ENCODE peak calls at places on chromosomes 7 and 10, in five cellular contexts. Q is stimulated activated CD4-positive, alpha-beta T cell treated with anti-CD3 and anti-CD28 coated beads, Interleukin-12 subunit alpha, Interleukin-12 subunit beta, amount 100 ng/mL, for 24 hours; H is activated CD8-positive, alpha-beta memory T cell treated with anti-CD3 and anti-CD28 coated beads for 1 hour; O is upper lobe of left lung; D is iris pigment epithelial cell. G is an unnamed sample.

GRCh38 chr10:27601937-27602538 is 97.9 kb downstream of the RAB18 start:
- DNase-seq in Q (no peak), H (no peak), O (no peak), D (no peak), G (no peak)

GRCh38 chr10:1074748-1075358 is 18.7 kb downstream of the WDR37 start:
- DNase-seq in Q (no peak), H (no peak), O (peak; percentile 86), D (no peak), G (no peak)

GRCh38 chr7:129169171-129169643 is 19.2 kb upstream of the SMO start:
- DNase-seq in Q (no peak), H (no peak), O (peak; percentile 90), D (peak; percentile 22), G (no peak)

GRCh38 chr7:56291-56913 is 136.0 kb upstream of the FAM20C start:
- DNase-seq in Q (no peak), H (no peak), O (no peak), D (no peak), G (no peak)

GRCh38 chr7:50470250-50471163 is 20.4 kb upstream of the FIGNL1 start:
- DNase-seq in Q (no peak), H (no peak), O (peak; percentile 46), D (no peak), G (no peak)

GRCh38 chr10:43040482-43041256 is 36.2 kb upstream of the RET start:
- DNase-seq in Q (no peak), H (no peak), O (no peak), D (no peak), G (no peak)

GRCh38 chr7:47572939-47573757 is 8.8 kb downstream of the TNS3 start:
- DNase-seq in Q (no peak), H (no peak), O (peak; percentile 60), D (no peak), G (no peak)

GRCh38 chr10:80661526-80661925 is 123.8 kb downstream of the SH2D4B start:
- DNase-seq in Q (no peak), H (no peak), O (no peak), D (no peak), G (no peak)

GRCh38 chr7:26813426-26813825 is 51.0 kb downstream of the SKAP2 start:
- DNase-seq in Q (no peak), H (no peak), O (no peak), D (peak; percentile 13), G (no peak)

GRCh38 chr7:99557940-99558305 is 519 bp upstream of the ZNF655 start:
- DNase-seq in Q (no peak), H (no peak), O (no peak), D (no peak), G (no peak)

GRCh38 chr10:21080246-21080645 is 183.1 kb upstream of the NEBL start:
- DNase-seq in Q (no peak), H (no peak), O (no peak), D (no peak), G (no peak)

GRCh38 chr7:3301831-3302618 is 973 bp downstream of the SDK1 start:
- DNase-seq in Q (no peak), H (no peak), O (peak; percentile 88), D (peak; percentile 33), G (no peak)

GRCh38 chr7:114916261-114916892 is 5.5 kb upstream of the MDFIC start:
- DNase-seq in Q (peak; percentile 20), H (no peak), O (no peak), D (no peak), G (peak; percentile 59)

G was measured in activated CD4-positive, alpha-beta T cell treated with anti-CD3 and anti-CD28 coated beads, Interleukin-2, amount 50 U/mL, for 24 hours.